ENCODE peak calls at places on chromosome 16, in nine cellular contexts. Q is Caco-2, P is endothelial cell of umbilical vein, J is tibial artery, B is stomach, S is astrocyte of the cerebellum, Y is heart right ventricle, D is IMR-90, E is cardiac muscle cell. T is an unnamed sample.
A peak's percentile ranks its signal among the peaks of the same experiment; 100 is the strongest.

GRCh38 chr16:85187002-85187401 is 74.7 kb upstream of the CIBAR2 start:
- DNase-seq in J (no peak), P (no peak), D (peak; percentile 89), B (no peak), Q (no peak), Y (no peak), E (no peak), S (no peak), T (peak; percentile 42)

GRCh38 chr16:84144301-84144858 is 597 bp downstream of the HSDL1 start:
- DNase-seq in P (peak; percentile 48), J (peak; percentile 29), D (peak; percentile 5), E (peak; percentile 13), Y (peak; percentile 19), B (peak; percentile 30), S (no peak), Q (peak; percentile 47), T (peak; percentile 28)

GRCh38 chr16:78163772-78164391 is 64.4 kb downstream of the WWOX start:
- DNase-seq in P (no peak), D (no peak), Q (no peak), B (no peak), Y (no peak), J (no peak), S (no peak), E (no peak), T (no peak)

GRCh38 chr16:51151435-51151950 is 423 bp upstream of the SALL1 start:
- DNase-seq in E (peak; percentile 89), B (peak; percentile 39), P (no peak), Y (peak; percentile 63), D (peak; percentile 70), S (peak; percentile 65), J (no peak), Q (no peak), T (no peak)

GRCh38 chr16:70793851-70794502 is 7.0 kb downstream of the VAC14 start:
- DNase-seq in P (no peak), S (no peak), E (no peak), B (no peak), D (no peak), Y (no peak), Q (no peak), J (no peak), T (no peak)

GRCh38 chr16:19691161-19691850 is 26.7 kb downstream of the KNOP1 start:
- DNase-seq in J (peak; percentile 29), S (no peak), P (peak; percentile 25), B (no peak), Q (no peak), D (peak; percentile 17), E (no peak), Y (peak; percentile 13), T (no peak)

GRCh38 chr16:50023626-50024025 is 1.4 kb upstream of the CNEP1R1 start:
- DNase-seq in Y (no peak), D (no peak), J (no peak), S (no peak), B (no peak), P (no peak), E (no peak), Q (no peak), T (no peak)

GRCh38 chr16:54912720-54913119 is 17.9 kb upstream of the IRX5 start:
- DNase-seq in B (no peak), D (no peak), E (no peak), Y (no peak), P (no peak), S (no peak), Q (no peak), J (no peak), T (no peak)

GRCh38 chr16:81695431-81695890 is 83.6 kb upstream of the PLCG2 start:
- DNase-seq in J (no peak), S (no peak), Q (no peak), Y (no peak), E (peak; percentile 77), D (peak; percentile 4), P (peak; percentile 95), B (no peak), T (peak; percentile 66)

GRCh38 chr16:77402672-77403071 is 32.2 kb downstream of the ADAMTS18 start:
- DNase-seq in D (no peak), P (peak; percentile 49), B (no peak), E (no peak), J (no peak), S (no peak), Q (no peak), Y (no peak), T (no peak)

GRCh38 chr16:67339453-67339852 is 12.8 kb downstream of the LRRC36 start:
- DNase-seq in E (peak; percentile 49), P (peak; percentile 40), Y (no peak), Q (peak; percentile 38), J (no peak), B (no peak), D (peak; percentile 60), S (peak; percentile 24), T (peak; percentile 28)

GRCh38 chr16:30142672-30143346 is 19.8 kb upstream of the MAPK3 start:
- DNase-seq in E (no peak), D (no peak), B (no peak), J (no peak), Y (no peak), P (no peak), S (no peak), Q (peak; percentile 23), T (no peak)
- TF ChIP-seq CTCF in E (no peak), D (no peak), B (no peak), J (no peak), Y (no peak), P (no peak), S (no peak), Q (no peak), T (peak; percentile 21)

GRCh38 chr16:68356249-68356918 is 45.6 kb downstream of the PRMT7 start:
- DNase-seq in J (no peak), S (no peak), D (no peak), B (no peak), Q (no peak), E (no peak), Y (no peak), P (no peak), T (no peak)

GRCh38 chr16:68356919-68357286 is 46.1 kb downstream of the PRMT7 start:
- DNase-seq in Q (no peak), B (no peak), D (no peak), E (no peak), S (no peak), J (no peak), P (no peak), Y (no peak), T (no peak)

GRCh38 chr16:68354816-68355215 is 44.0 kb downstream of the PRMT7 start:
- DNase-seq in J (no peak), D (no peak), Q (no peak), S (no peak), B (no peak), E (no peak), P (no peak), Y (no peak), T (no peak)

GRCh38 chr16:68357521-68357922 is 46.7 kb downstream of the PRMT7 start:
- DNase-seq in D (no peak), J (no peak), E (no peak), P (no peak), B (no peak), Q (no peak), Y (no peak), S (no peak), T (no peak)

GRCh38 chr16:68355447-68356248 is 44.8 kb downstream of the PRMT7 start:
- DNase-seq in Y (no peak), P (no peak), Q (no peak), D (no peak), B (no peak), J (no peak), S (no peak), E (no peak), T (no peak)
- TF ChIP-seq CTCF in Y (no peak), P (no peak), Q (no peak), D (no peak), B (no peak), J (no peak), S (no peak), E (no peak), T (no peak)

GRCh38 chr16:75116081-75116910 is at the start of gene LDHD:
- DNase-seq in S (no peak), B (peak; percentile 94), J (peak; percentile 90), Q (peak; percentile 66), E (peak; percentile 57), D (no peak), Y (peak; percentile 79), P (peak; percentile 37), T (peak; percentile 33)
- TF ChIP-seq CTCF in S (no peak), B (no peak), J (no peak), Q (no peak), E (no peak), D (no peak), Y (no peak), P (no peak), T (no peak)

DNA sequence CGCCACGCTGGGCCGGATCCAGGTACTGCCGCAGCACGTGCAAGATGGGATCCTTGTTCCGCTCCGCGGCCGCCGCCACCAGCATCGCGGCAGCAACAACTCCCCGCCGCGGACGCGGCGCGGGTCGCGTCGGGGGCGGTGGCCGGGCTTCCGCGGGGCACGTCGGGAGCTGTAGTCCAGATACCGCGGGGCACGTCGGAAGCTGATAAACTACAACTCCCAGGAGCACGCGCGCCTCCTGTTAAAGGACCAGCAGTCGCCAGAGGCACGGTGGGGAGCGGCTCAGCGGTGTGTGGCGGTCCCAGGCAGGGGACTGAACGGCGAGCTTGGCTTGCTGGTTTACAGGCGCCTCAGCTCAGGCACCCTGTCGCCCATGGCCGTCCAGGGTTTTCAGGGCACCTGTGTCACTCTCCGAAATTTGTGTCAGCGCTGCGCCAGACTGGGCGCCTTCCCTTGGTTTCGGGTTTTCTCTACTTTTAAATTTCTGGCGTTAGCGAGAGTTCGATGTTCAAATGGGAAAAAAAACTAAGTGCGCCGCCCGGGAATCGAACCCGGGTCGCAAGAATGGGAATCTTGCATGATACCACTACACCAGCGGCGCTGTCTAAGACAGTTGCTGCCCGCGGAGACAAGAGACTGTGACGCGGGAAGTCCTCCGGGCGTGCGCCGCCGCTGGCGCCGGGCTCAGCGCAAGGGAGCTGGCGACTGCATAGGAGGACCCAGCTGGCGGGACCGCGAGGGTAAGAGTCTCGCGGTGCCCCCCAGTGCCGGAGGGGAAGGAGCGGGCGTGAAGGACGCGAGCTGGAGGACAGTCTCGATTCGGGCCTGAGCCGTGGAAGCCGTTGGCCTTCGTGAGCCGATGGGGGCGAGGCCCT is at the start of gene METTL26:
- DNase-seq in J (peak; percentile 98), P (peak; percentile 93), S (peak; percentile 80), E (peak; percentile 95), D (peak; percentile 91), B (peak; percentile 97), Q (peak; percentile 92), Y (peak; percentile 96), T (peak; percentile 96)
- TF ChIP-seq CTCF in J (no peak), P (no peak), S (no peak), E (no peak), D (peak; percentile 12), B (no peak), Q (no peak), Y (no peak), T (no peak)

DNA sequence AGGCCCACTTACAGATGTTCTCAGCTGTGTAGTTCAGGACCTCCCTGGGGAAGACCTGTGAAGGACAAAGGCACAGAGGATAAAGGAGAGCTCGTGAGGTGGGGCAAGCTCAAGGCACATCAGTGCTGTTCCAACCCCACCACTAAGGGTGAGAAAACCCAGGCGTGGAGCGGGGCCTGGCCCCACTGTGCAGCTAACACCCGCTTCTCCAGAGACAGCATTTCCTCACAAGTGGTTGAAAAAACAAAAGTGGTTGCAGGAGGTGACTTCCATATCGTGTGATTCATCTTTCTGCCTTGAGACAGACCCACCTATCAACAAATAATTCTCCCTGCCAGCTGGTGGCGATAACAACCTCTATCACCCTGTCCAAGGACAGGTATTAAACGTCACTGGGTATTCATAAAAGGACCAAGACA is 30.0 kb downstream of the SNN start:
- DNase-seq in B (no peak), J (no peak), Q (no peak), P (no peak), E (no peak), Y (no peak), D (peak; percentile 17), S (no peak), T (peak; percentile 71)
- TF ChIP-seq CTCF in B (no peak), J (no peak), Q (no peak), P (no peak), E (no peak), Y (no peak), D (peak; percentile 10), S (no peak), T (peak; percentile 30)